ENCODE peak calls at places on chromosomes 16 and 17, in four cellular contexts. I is K562, F is H1, O is GM12878. C is an unnamed sample.

GRCh38 chr17:64103751-64104364 is 26.1 kb downstream of the ERN1 start:
- DNase-seq in F (no peak), I (no peak), O (peak), C (no peak)

GRCh38 chr17:51046527-51047384 is 73.9 kb downstream of the SPAG9 start:
- DNase-seq in O (no peak), I (no peak), F (peak), C (peak)

GRCh38 chr17:27471321-27472269 is 15.3 kb downstream of the KSR1 start:
- DNase-seq in I (no peak), O (peak), F (no peak), C (no peak)

GRCh38 chr17:45384047-45384799 is 48.4 kb downstream of the ARHGAP27 start:
- DNase-seq in F (no peak), I (no peak), O (no peak), C (no peak)

GRCh38 chr17:1188812-1189211 is 9.0 kb upstream of the ABR start:
- DNase-seq in O (no peak), F (no peak), I (no peak), C (no peak)

GRCh38 chr16:25066747-25067631 is 44.6 kb upstream of the LCMT1 start:
- DNase-seq in F (peak), O (no peak), I (peak), C (peak)

GRCh38 chr16:21722771-21723460 is 59.1 kb downstream of the OTOA start:
- DNase-seq in I (no peak), O (no peak), F (no peak), C (no peak)

GRCh38 chr17:40560592-40561293 is 4.5 kb downstream of the CCR7 start:
- DNase-seq in I (peak), F (no peak), O (peak), C (no peak)

GRCh38 chr17:81579821-81580321 is 27.7 kb upstream of the FAAP100 start:
- DNase-seq in I (peak), O (no peak), F (no peak), C (no peak)

GRCh38 chr16:66658143-66658859 is 38.2 kb downstream of the CMTM4 start:
- DNase-seq in O (no peak), I (no peak), F (no peak), C (no peak)

GRCh38 chr17:48127371-48128051 is 19.9 kb downstream of the SNX11 start:
- DNase-seq in O (no peak), F (no peak), I (no peak), C (no peak)

GRCh38 chr16:73572135-73572534 is 524.2 kb upstream of the ZFHX3 start:
- DNase-seq in O (no peak), I (no peak), F (no peak), C (no peak)

GRCh38 chr17:66459811-66460270 is 157.4 kb downstream of the PRKCA start:
- DNase-seq in I (no peak), F (no peak), O (no peak), C (no peak)

GRCh38 chr17:4949321-4950074 is 1.2 kb upstream of the PFN1 start:
- DNase-seq in I (peak), O (no peak), F (no peak), C (peak)

GRCh38 chr16:21263640-21264211 is 14.4 kb downstream of the CRYM start:
- DNase-seq in O (peak), F (no peak), I (no peak), C (peak)

GRCh38 chr17:73262676-73263642 is 1.3 kb upstream of the CPSF4L start:
- DNase-seq in F (no peak), I (no peak), O (no peak), C (peak)

GRCh38 chr16:84720180-84720579 is 20.4 kb downstream of the USP10 start:
- DNase-seq in O (no peak), I (no peak), F (no peak), C (peak)

GRCh38 chr17:2792541-2793169 is 3.6 kb upstream of the RAP1GAP2 start:
- DNase-seq in F (no peak), I (no peak), O (no peak), C (no peak)

DNA sequence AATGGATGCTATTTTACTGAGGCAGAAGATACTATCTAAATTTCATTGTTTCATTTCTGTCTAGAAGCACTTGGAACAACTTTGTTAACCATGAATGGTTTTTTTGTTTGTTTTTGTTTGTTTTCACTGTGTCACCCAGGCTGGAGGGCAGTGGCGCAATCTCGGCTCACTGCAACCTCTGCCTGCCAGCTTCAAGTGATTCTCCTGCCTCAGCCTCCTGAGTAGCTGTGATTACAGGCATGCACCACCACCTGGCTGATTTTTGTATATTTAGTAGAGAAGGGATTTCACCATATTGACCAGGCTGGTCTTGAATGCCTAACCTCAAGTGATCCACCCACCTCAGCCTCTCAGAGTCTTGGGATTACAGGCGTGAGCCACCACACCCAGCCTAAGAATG is 40.5 kb downstream of the ABHD15 start:
- DNase-seq in F (no peak), I (no peak), O (no peak), C (no peak)
- TF ChIP-seq RFX5 in F (no peak), I (no peak), O (no peak), C (no peak)

GRCh38 chr16:56343661-56344517 is 81.5 kb downstream of the AMFR start:
- DNase-seq in O (no peak), I (peak), F (no peak), C (no peak)

GRCh38 chr16:56344518-56345405 is 80.6 kb downstream of the AMFR start:
- DNase-seq in I (peak), O (no peak), F (no peak), C (no peak)

GRCh38 chr16:56347166-56347565 is 78.2 kb downstream of the AMFR start:
- DNase-seq in O (no peak), I (no peak), F (no peak), C (no peak)

GRCh38 chr16:56346131-56346890 is 79.0 kb downstream of the AMFR start:
- DNase-seq in O (no peak), I (no peak), F (no peak), C (no peak)

GRCh38 chr16:56345406-56346050 is 79.8 kb downstream of the AMFR start:
- DNase-seq in F (no peak), O (no peak), I (no peak), C (no peak)
- TF ChIP-seq EP300 in F (no peak), O (no peak), I (no peak), C (no peak)

GRCh38 chr17:8122391-8122922 is 1.4 kb downstream of the HES7 start:
- DNase-seq in F (no peak), I (no peak), O (no peak), C (no peak)
- TF ChIP-seq NRF1 in F (no peak), I (no peak), O (no peak), C (no peak)

DNA sequence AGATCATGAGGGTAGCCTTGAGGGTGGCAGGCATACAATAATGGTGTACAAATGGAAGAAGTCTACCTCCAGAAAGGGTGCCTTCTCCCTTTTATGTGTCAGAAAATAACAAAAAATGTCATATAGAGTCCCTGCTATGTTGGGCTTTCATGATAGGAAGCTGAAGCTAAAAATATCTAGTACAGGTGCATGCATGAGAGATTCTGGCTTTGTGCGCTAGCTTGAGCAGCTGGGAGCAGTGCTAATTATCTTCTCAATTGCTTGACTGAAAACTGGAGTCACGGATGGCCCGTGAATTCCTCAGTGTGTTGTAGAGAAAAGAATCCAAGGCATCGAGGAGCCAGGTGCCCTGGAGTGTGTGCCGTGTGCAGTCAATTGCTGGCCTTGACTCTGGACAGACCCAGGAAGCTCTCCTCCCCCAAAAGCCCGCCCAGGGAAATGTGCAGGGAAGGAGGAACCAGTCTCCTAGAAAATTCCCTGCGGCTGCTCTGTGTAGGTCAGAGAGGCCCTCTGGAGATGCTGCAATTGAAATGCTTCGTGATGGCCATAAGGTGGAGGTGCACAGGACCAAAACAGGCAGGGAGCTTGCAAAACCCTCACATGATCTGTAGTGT is 14.2 kb downstream of the LGALS3BP start:
- DNase-seq in O (no peak), F (no peak), I (no peak), C (no peak)
- TF ChIP-seq RFX5 in O (no peak), F (no peak), I (no peak), C (no peak)

C was measured in SK-N-SH.